ENCODE peak calls at places on chromosome 5, in eight cellular contexts. P is IMR-90, X is transverse colon, T is tibial nerve, S is H1, Z is sigmoid colon, N is Peyer's patch, B is esophagus squamous epithelium. Q is an unnamed sample.

GRCh38 chr5:116575635-116576042 is 1.0 kb upstream of the SEMA6A start:
- DNase-seq in P (no peak), X (peak; percentile 29), T (no peak), S (peak; percentile 73), Z (no peak), N (peak; percentile 65), B (no peak), Q (peak; percentile 41)

GRCh38 chr5:4862500-4862899 is 277.6 kb upstream of the ADAMTS16 start:
- DNase-seq in P (peak; percentile 41), X (no peak), T (no peak), S (no peak), Z (no peak), N (no peak), B (no peak), Q (no peak)

GRCh38 chr5:169064093-169064492 is 236.8 kb downstream of the SLIT3 start:
- DNase-seq in P (no peak), X (no peak), T (peak; percentile 15), S (no peak), Z (no peak), N (no peak), B (no peak), Q (peak; percentile 10)

GRCh38 chr5:98664736-98665135 is 108.7 kb upstream of the RGMB start:
- DNase-seq in P (no peak), X (no peak), T (no peak), S (no peak), Z (no peak), N (no peak), B (no peak), Q (no peak)

GRCh38 chr5:150298701-150299451 is 3.8 kb downstream of the ARSI start:
- DNase-seq in P (peak; percentile 99), X (no peak), T (peak; percentile 22), S (no peak), Z (peak; percentile 84), N (no peak), B (no peak), Q (no peak)

GRCh38 chr5:93117753-93118531 is 463.1 kb downstream of the NR2F1-AS1 start:
- DNase-seq in P (peak; percentile 77), X (no peak), T (no peak), S (no peak), Z (no peak), N (no peak), B (no peak), Q (no peak)

GRCh38 chr5:123448017-123448617 is 24.9 kb upstream of the CEP120 start:
- DNase-seq in P (no peak), X (no peak), T (no peak), S (no peak), Z (no peak), N (no peak), B (no peak), Q (no peak)

GRCh38 chr5:142305211-142305610 is 19.6 kb downstream of the SPRY4 start:
- DNase-seq in P (no peak), X (no peak), T (no peak), S (no peak), Z (no peak), N (no peak), B (no peak), Q (no peak)

GRCh38 chr5:148401604-148402003 is 17.8 kb downstream of the FBXO38 start:
- DNase-seq in P (peak; percentile 48), X (no peak), T (no peak), S (no peak), Z (no peak), N (no peak), B (no peak), Q (no peak)

GRCh38 chr5:77893225-77893860 is 117.2 kb upstream of the TBCA start:
- DNase-seq in P (peak; percentile 99), X (no peak), T (no peak), S (no peak), Z (no peak), N (no peak), B (no peak), Q (no peak)

GRCh38 chr5:144191998-144192397 is 21.3 kb downstream of the KCTD16 start:
- DNase-seq in P (peak; percentile 87), X (no peak), T (no peak), S (no peak), Z (no peak), N (no peak), B (no peak), Q (no peak)

GRCh38 chr5:37696190-37697021 is 143.4 kb downstream of the GDNF start:
- DNase-seq in P (peak; percentile 72), X (no peak), T (no peak), S (no peak), Z (no peak), N (no peak), B (no peak), Q (no peak)

GRCh38 chr5:2382776-2383677 is 368.4 kb downstream of the IRX2 start:
- DNase-seq in P (no peak), X (no peak), T (no peak), S (no peak), Z (no peak), N (no peak), B (no peak), Q (no peak)

GRCh38 chr5:164235176-164235914 is 729.9 kb downstream of the MAT2B start:
- DNase-seq in P (peak; percentile 79), X (no peak), T (no peak), S (no peak), Z (no peak), N (no peak), B (no peak), Q (no peak)

GRCh38 chr5:40404613-40405012 is 275.1 kb upstream of the PTGER4 start:
- DNase-seq in P (no peak), X (no peak), T (no peak), S (no peak), Z (no peak), N (no peak), B (no peak), Q (no peak)

DNA sequence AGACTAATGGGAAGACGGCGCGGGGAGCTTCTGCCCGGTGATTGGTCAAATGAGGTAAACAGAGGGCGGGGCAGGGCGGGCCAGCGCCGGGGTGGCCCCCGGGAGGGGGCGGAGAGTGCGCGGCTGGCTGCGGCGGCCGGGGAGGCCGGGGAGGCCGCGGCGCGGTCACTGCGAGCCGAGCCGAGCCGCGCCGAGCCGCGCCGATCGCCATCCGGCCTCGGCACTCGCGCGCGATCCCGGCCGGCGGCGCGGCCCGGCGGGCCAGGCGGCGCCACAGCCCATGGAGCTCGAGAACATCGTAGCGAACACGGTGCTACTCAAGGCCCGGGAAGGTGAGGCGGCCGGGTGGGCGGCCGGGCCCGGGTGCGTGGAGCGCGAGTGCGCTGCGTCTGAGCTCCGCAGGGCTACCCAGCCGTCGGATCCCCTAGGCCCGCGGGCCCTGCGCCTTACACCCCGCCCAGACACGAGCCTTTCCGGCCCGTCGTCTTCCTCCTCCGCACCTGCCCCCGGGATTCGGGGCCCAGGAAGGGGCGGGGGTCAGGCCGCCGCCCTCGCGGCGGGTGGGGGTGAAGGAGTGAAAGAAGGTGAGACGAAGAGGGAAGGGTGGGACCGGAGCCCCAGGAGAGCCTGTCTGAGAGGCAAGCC is at the start of gene GRK6:
- DNase-seq in P (no peak), X (peak; percentile 78), T (no peak), S (no peak), Z (peak; percentile 81), N (peak; percentile 76), B (no peak), Q (peak; percentile 57)
- TF ChIP-seq POLR2A in P (peak; percentile 59), X (peak; percentile 38), T (peak; percentile 60), S (no peak), Z (no peak), N (no peak), B (no peak), Q (no peak)

GRCh38 chr5:31397926-31398557 is 133.9 kb downstream of the DROSHA start:
- DNase-seq in P (no peak), X (no peak), T (no peak), S (no peak), Z (no peak), N (no peak), B (no peak), Q (no peak)
- H3K4me3 ChIP-seq in P (no peak overlapping the region), X (no peak overlapping the region), T (no peak overlapping the region), S (no peak overlapping the region), Z (no peak overlapping the region), N (no peak overlapping the region), B (no peak overlapping the region), Q (no peak overlapping the region)

GRCh38 chr5:132589467-132589866 is 32.7 kb downstream of the RAD50 start:
- DNase-seq in P (no peak), X (no peak), T (no peak), S (no peak), Z (no peak), N (no peak), B (no peak), Q (no peak)

GRCh38 chr5:132592521-132592920 is 35.7 kb downstream of the RAD50 start:
- DNase-seq in P (peak; percentile 10), X (no peak), T (no peak), S (no peak), Z (no peak), N (no peak), B (no peak), Q (no peak)

GRCh38 chr5:132595624-132596023 is 38.8 kb downstream of the RAD50 start:
- DNase-seq in P (no peak), X (no peak), T (no peak), S (no peak), Z (no peak), N (no peak), B (no peak), Q (no peak)

GRCh38 chr5:132591140-132591539 is 34.4 kb downstream of the RAD50 start:
- DNase-seq in P (peak; percentile 38), X (no peak), T (no peak), S (no peak), Z (no peak), N (no peak), B (no peak), Q (no peak)

DNA sequence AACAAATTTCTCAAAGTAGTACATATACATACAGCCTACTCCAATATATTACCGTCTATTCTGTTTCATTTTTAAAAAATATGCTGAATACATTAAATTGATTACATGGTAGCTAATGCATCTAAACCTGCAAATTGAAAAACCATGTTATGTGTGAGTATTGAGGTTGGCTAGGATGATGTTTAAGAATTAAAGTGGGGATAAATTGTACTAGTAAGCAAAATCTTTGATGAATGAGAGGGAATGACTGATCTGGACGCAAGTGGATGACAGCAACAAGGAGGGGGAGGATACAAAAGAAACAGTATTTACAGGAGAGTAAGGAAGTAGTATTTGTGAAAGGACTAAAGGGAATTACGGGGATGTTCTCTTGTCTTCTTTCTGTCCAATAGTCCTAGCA is 37.4 kb downstream of the RAD50 start:
- DNase-seq in P (no peak), X (no peak), T (no peak), S (no peak), Z (no peak), N (no peak), B (no peak), Q (no peak)
- TF ChIP-seq POLR2A in P (no peak), X (no peak), T (no peak), S (no peak), Z (no peak), N (no peak), B (no peak), Q (no peak)

DNA sequence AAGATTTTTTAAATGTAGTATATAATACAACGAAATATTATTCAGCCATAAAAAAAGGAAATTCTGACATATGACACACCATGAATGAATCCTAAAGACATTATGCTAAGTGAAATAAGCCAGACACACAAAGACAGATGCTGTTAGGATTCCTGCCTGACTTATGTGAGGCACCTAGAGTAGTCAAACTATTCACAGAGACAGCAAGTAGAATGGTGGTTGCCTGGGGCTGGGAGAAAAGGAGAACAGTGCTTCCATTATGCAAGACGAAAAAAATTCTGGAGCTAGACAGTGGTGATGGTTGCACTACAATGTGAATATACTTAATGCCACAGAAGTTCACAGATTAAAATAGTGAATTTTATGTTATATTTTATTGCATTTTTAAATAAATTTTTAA is 66.8 kb downstream of the SPOCK1 start:
- DNase-seq in P (no peak), X (no peak), T (no peak), S (no peak), Z (no peak), N (no peak), B (no peak), Q (no peak)
- H3K4me3 ChIP-seq in P (no peak overlapping the region), X (no peak overlapping the region), T (no peak overlapping the region), S (no peak overlapping the region), Z (no peak overlapping the region), N (no peak overlapping the region), B (no peak overlapping the region), Q (no peak overlapping the region)

Q was measured in body of pancreas.